ENCODE peak calls at places on chromosomes 6 and 20, in five cellular contexts. X is cardiac muscle cell, C is esophagus squamous epithelium, B is tibial artery, J is stomach. Y is an unnamed sample.

GRCh38 chr20:16501236-16501635 is 72.0 kb downstream of the KIF16B start:
- DNase-seq in X (no peak), B (no peak), C (no peak), J (no peak), Y (no peak)

GRCh38 chr20:45470262-45470931 is 844 bp downstream of the WFDC2 start:
- DNase-seq in B (peak), J (peak), X (peak), C (no peak), Y (peak)

GRCh38 chr6:23218751-23219150 is 649.4 kb downstream of the HDGFL1 start:
- DNase-seq in B (no peak), C (no peak), J (no peak), X (no peak), Y (no peak)

GRCh38 chr20:35009665-35010328 is 54.1 kb downstream of the MYH7B start:
- DNase-seq in X (no peak), C (no peak), J (no peak), B (peak), Y (no peak)

GRCh38 chr20:53597085-53597482 is 3.4 kb upstream of the ZNF217 start:
- DNase-seq in J (peak), X (peak), C (no peak), B (no peak), Y (no peak)

GRCh38 chr20:401682-402495 is 6.2 kb upstream of the RBCK1 start:
- DNase-seq in X (peak), C (no peak), B (no peak), J (no peak), Y (no peak)

GRCh38 chr6:143092768-143093167 is 32.1 kb downstream of the AIG1 start:
- DNase-seq in C (no peak), J (no peak), B (no peak), X (no peak), Y (no peak)

GRCh38 chr6:149045404-149045803 is 272.1 kb upstream of the TAB2 start:
- DNase-seq in J (no peak), X (no peak), B (no peak), C (no peak), Y (no peak)

GRCh38 chr6:28606424-28607391 is 81.0 kb downstream of the GPX5 start:
- DNase-seq in J (no peak), X (peak), C (no peak), B (no peak), Y (peak)

GRCh38 chr6:87376643-87377042 is 31.1 kb upstream of the CFAP206 start:
- DNase-seq in C (no peak), J (no peak), X (no peak), B (no peak), Y (no peak)

GRCh38 chr6:34671801-34672656 is 24.5 kb downstream of the ILRUN start:
- DNase-seq in B (peak), C (no peak), X (peak), J (no peak), Y (no peak)

GRCh38 chr6:137872071-137872470 is 5.0 kb downstream of the TNFAIP3 start:
- DNase-seq in C (no peak), J (no peak), X (no peak), B (no peak), Y (no peak)

GRCh38 chr20:21496452-21496851 is 17.4 kb downstream of the NKX2-2 start:
- DNase-seq in J (no peak), C (no peak), B (no peak), X (no peak), Y (no peak)

GRCh38 chr6:149210376-149210775 is 107.1 kb upstream of the TAB2 start:
- DNase-seq in J (no peak), C (no peak), B (no peak), X (peak), Y (no peak)

GRCh38 chr20:54063998-54064676 is 6.3 kb downstream of the BCAS1 start:
- DNase-seq in C (no peak), B (no peak), X (no peak), J (no peak), Y (no peak)

GRCh38 chr6:6878921-6879585 is 228.7 kb upstream of the RREB1 start:
- DNase-seq in J (no peak), C (no peak), X (no peak), B (no peak), Y (no peak)

DNA sequence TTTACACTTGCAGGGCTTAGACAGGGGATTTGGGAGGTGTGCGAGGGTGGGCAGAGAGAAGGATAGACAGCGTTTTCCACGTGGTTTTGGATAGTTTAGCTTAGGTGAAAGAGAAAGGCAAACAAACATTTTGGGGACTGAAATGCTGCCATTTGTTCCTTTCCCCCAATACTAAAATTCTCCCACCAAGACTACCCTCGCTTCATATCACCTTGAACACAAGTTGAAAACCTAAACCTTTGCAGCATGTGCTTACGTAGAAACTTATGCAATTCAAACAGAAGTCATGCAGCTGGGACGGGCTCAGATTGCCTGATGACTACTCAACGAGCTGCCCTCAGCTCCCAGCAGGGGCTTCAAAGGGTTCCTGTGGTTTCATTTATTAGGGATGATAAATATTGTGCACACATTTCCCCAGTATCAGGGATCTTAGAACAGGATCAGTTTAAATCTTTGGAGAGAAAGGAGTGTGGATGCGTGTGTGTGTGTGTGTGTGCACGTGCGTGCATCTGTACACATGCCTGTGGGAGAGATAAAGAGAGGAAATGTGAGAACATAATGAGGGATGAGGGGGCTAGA is 77.3 kb downstream of the SLC22A23 start:
- DNase-seq in C (no peak), X (peak), J (no peak), B (no peak), Y (no peak)
- TF ChIP-seq CTCF in C (no peak), X (no peak), J (no peak), B (no peak), Y (no peak)

DNA sequence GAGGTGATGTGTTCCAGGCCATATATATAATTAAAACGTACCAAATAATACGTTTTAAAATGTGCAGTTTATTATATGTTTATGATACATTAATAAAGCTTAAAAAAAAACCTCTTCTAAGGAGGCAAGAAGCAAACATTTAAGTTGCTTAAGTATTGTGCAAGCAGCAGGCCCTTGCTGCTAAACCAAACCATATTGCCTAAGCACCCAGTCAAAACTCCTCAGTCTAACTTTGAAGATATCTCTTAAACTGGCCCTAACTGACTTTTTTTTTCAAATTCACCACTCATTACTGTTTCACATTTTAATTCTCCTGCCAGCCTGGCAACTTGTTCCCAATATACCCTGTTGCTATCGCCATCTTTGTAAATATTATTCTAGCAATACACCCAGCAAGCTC is 60.9 kb downstream of the C6orf58 start:
- DNase-seq in J (no peak), C (no peak), X (peak), B (no peak), Y (no peak)
- TF ChIP-seq CTCF in J (no peak), C (no peak), X (no peak), B (no peak), Y (no peak)

GRCh38 chr6:88728756-88729155 is 234.7 kb downstream of the RNGTT start:
- DNase-seq in C (no peak), J (no peak), B (no peak), X (no peak), Y (no peak)

GRCh38 chr6:88730602-88731001 is 232.8 kb downstream of the RNGTT start:
- DNase-seq in J (no peak), B (no peak), C (no peak), X (peak), Y (no peak)

GRCh38 chr6:88722691-88723090 is 240.7 kb downstream of the RNGTT start:
- DNase-seq in B (no peak), C (no peak), X (no peak), J (no peak), Y (no peak)

GRCh38 chr6:88725111-88725711 is 238.2 kb downstream of the RNGTT start:
- DNase-seq in C (no peak), B (peak), J (no peak), X (peak), Y (peak)
- TF ChIP-seq CTCF in C (no peak), B (no peak), J (no peak), X (peak), Y (peak)

DNA sequence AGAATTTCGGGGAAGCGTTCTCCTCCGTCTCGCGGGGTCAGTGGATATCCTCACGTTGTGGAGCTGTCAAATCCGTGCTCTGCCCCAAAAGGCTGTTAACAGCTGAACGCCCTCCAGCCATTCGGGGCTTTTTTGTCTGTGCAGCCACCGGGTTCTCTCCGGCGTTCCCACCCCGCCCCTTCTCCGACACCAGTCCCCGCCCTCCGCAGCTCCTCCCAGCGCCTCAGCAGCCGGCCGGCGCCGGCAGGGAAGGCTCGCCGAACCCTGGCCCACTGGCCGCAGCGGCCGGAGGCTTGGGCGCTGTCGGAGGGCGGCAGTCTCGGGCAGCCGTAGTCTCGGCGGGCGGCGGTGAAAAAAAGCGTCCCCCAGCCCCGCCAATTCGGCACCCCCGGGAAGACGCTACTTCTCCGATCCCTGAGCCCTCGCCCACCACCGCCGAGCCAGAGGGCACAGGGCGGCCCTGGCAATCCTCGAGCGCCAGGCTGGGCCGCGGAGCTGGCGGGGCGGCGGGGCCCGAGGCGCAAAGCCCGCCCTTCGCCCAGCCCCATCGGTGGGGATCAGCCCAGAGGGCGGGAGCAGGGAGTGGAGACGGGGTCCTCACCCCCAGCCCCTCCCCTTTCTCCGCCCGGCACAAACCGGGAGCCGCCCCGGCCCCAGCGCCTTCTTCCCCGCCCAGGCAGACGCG is at the start of gene SESN1:
- DNase-seq in J (peak), X (peak), C (peak), B (peak), Y (peak)
- TF ChIP-seq CTCF in J (no peak), X (no peak), C (no peak), B (no peak), Y (no peak)

GRCh38 chr20:43988867-43989266 is 74.2 kb downstream of the TOX2 start:
- DNase-seq in J (no peak), X (no peak), B (no peak), C (no peak), Y (no peak)
- TF ChIP-seq CTCF in J (no peak), X (no peak), B (no peak), C (no peak), Y (no peak)

DNA sequence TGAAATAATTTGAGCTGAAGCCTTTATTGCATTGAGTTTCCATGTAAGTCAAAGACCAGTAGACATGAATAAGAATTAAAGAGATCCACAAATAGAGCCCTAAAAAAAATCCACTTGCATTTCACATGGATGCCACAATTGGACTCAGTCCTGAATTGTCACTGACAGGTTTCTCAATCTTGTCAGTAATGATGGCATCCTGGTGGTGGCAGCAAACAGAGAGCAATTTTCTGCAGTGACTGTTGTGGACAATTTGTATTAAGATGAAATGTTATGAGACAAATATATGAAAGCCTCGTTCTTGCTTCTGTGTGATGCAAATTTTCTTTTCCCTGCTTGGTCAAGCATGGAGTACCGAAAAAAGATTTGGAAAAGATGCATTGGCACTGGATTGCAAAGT is 278.9 kb downstream of the SAMD5 start:
- DNase-seq in X (no peak), B (no peak), J (no peak), C (no peak), Y (no peak)
- TF ChIP-seq CTCF in X (no peak), B (no peak), J (no peak), C (no peak), Y (no peak)

GRCh38 chr6:101393291-101394251 is at the start of gene GRIK2:
- DNase-seq in J (no peak), X (peak), C (no peak), B (no peak), Y (peak)
- TF ChIP-seq CTCF in J (no peak), X (peak), C (no peak), B (no peak), Y (peak)

GRCh38 chr6:165917576-165917975 is 250.1 kb downstream of the TBXT start:
- DNase-seq in X (no peak), J (no peak), C (no peak), B (no peak), Y (no peak)
- TF ChIP-seq CTCF in X (no peak), J (no peak), C (no peak), B (no peak), Y (no peak)

DNA sequence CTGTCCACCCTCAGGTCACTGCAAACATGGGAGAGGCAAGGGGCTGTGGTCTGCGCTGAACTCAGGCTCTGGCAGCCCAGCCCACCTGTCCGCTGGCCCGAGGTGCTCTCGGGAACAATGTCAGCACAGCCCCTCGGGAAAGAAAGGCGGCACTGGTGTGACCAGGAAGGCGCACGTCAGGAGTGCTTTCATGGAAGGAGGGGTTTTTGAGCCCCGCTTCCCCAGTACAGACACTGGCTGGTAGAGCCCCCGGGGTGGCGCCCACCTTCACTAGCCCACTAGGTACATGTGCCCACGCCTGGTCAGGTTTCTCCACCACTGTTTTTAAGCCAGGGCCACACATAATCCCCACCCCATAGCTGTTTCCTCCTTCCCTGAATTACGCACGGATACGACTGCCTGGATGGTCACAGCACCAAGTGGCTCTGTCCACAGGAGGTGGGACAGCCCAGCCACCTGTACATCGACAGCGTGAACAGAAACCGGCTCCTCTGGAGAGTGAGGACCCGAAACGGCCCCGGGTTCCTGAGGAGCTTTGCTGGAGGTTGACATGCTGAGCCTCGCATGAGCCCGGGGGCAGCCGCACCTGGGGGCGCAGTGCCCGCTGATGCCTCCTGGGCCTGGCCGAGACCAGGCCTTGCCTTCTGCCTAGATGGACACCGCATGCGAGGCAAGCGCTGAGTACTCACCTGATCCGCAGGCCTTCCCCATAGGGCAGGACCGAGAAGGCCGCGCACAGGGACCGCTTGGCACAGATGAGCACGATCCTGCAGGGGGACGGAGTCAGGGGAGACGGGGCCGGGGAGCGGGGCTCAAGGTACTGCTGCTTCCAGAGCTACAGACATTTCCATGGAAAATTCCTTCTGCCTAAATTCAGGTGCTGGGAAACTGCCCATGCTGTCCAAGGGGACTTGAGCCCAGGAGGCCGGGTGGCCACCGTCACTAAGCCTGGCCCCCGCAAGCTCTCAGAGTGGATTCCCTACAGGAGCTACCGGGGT is 7.6 kb downstream of the RPS21 start:
- DNase-seq in J (no peak), B (no peak), X (no peak), C (no peak), Y (no peak)
- TF ChIP-seq CTCF in J (no peak), B (no peak), X (no peak), C (no peak), Y (no peak)

Y was measured in nephron progenitor cell.